ENCODE peak calls at places on chromosomes 11 and 22, in nine cellular contexts. X is IMR-90, S is SK-N-SH, W is fibroblast of lung, Q is HCT116, B is H9, U is astrocyte, M is neuronal stem cell, L is PC-3. C is an unnamed sample.

GRCh38 chr11:116379185-116379828 is 393.5 kb downstream of the BUD13 start:
- DNase-seq in X (peak; percentile 14), S (no peak), W (peak; percentile 5), Q (no peak), B (peak; percentile 43), U (no peak), M (peak; percentile 66), L (peak; percentile 31), C (no peak)

GRCh38 chr11:17077240-17077519 is 287 bp downstream of the RPS13 start:
- DNase-seq in X (no peak), S (no peak), W (no peak), Q (no peak), B (no peak), U (no peak), M (no peak), L (no peak), C (no peak)

GRCh38 chr11:73538381-73538872 is 59.5 kb downstream of the FAM168A start:
- DNase-seq in X (no peak), S (peak; percentile 55), W (no peak), Q (no peak), B (no peak), U (peak; percentile 24), M (peak; percentile 30), L (no peak), C (no peak)

GRCh38 chr11:43931717-43932039 is 10.8 kb upstream of the C11orf96 start:
- DNase-seq in X (no peak), S (no peak), W (no peak), Q (no peak), B (no peak), U (no peak), M (no peak), L (no peak), C (no peak)

GRCh38 chr11:69587454-69588081 is 53.4 kb upstream of the CCND1 start:
- DNase-seq in X (peak; percentile 81), S (no peak), W (no peak), Q (peak; percentile 23), B (no peak), U (peak; percentile 58), M (no peak), L (peak; percentile 90), C (peak; percentile 30)

GRCh38 chr11:65852508-65853248 is 5.3 kb downstream of the CFL1 start:
- DNase-seq in X (no peak), S (peak; percentile 36), W (no peak), Q (no peak), B (peak; percentile 31), U (no peak), M (no peak), L (no peak), C (no peak)

GRCh38 chr11:65555693-65556231 is 2.4 kb downstream of the LTBP3 start:
- DNase-seq in X (peak; percentile 88), S (peak; percentile 64), W (peak; percentile 82), Q (peak; percentile 71), B (no peak), U (peak; percentile 83), M (no peak), L (peak; percentile 96), C (no peak)

GRCh38 chr22:36807627-36808026 is 9.2 kb downstream of the PVALB start:
- DNase-seq in X (no peak), S (no peak), W (no peak), Q (no peak), B (no peak), U (no peak), M (no peak), L (no peak), C (no peak)

GRCh38 chr11:62770778-62771143 is 435 bp upstream of the TAF6L start:
- DNase-seq in X (no peak), S (peak; percentile 41), W (no peak), Q (no peak), B (peak; percentile 78), U (peak; percentile 16), M (no peak), L (no peak), C (no peak)

GRCh38 chr11:61814242-61814957 is 2.4 kb downstream of the FADS1 start:
- DNase-seq in X (no peak), S (peak; percentile 47), W (peak; percentile 40), Q (peak; percentile 67), B (peak; percentile 76), U (peak; percentile 28), M (no peak), L (peak; percentile 53), C (no peak)

GRCh38 chr11:66325140-66325754 is 8.4 kb upstream of the CD248 start:
- DNase-seq in X (no peak), S (peak; percentile 19), W (no peak), Q (no peak), B (no peak), U (no peak), M (no peak), L (no peak), C (no peak)

GRCh38 chr11:70333206-70333605 is 62.7 kb downstream of the PPFIA1 start:
- DNase-seq in X (peak; percentile 97), S (no peak), W (peak; percentile 92), Q (no peak), B (no peak), U (peak; percentile 22), M (no peak), L (no peak), C (no peak)

GRCh38 chr11:61104963-61105362 is 2.7 kb downstream of the CD5 start:
- DNase-seq in X (no peak), S (no peak), W (no peak), Q (no peak), B (no peak), U (no peak), M (no peak), L (no peak), C (no peak)

GRCh38 chr11:130699561-130699960 is 216.7 kb downstream of the SNX19 start:
- DNase-seq in X (no peak), S (no peak), W (no peak), Q (no peak), B (no peak), U (no peak), M (no peak), L (no peak), C (no peak)

GRCh38 chr11:70522613-70523311 is 124.4 kb downstream of the CTTN start:
- DNase-seq in X (no peak), S (peak; percentile 37), W (no peak), Q (no peak), B (peak; percentile 35), U (no peak), M (peak; percentile 24), L (no peak), C (no peak)

GRCh38 chr11:123033895-123034294 is 28.0 kb downstream of the HSPA8 start:
- DNase-seq in X (no peak), S (no peak), W (no peak), Q (no peak), B (peak; percentile 39), U (no peak), M (no peak), L (no peak), C (no peak)
- H2AFZ ChIP-seq in X (no peak overlapping the region), S (no peak overlapping the region), W (no peak overlapping the region), Q (no peak overlapping the region), B (no peak overlapping the region), U (no peak overlapping the region), M (no peak overlapping the region), L (no peak overlapping the region), C (no peak overlapping the region)

GRCh38 chr22:47206185-47206584 is 443.7 kb downstream of the TBC1D22A start:
- DNase-seq in X (no peak), S (no peak), W (no peak), Q (no peak), B (no peak), U (no peak), M (no peak), L (no peak), C (no peak)

GRCh38 chr22:47205562-47205961 is 443.1 kb downstream of the TBC1D22A start:
- DNase-seq in X (no peak), S (no peak), W (no peak), Q (no peak), B (no peak), U (no peak), M (no peak), L (no peak), C (no peak)

GRCh38 chr22:47207846-47208554 is 445.6 kb downstream of the TBC1D22A start:
- DNase-seq in X (no peak), S (no peak), W (no peak), Q (no peak), B (no peak), U (no peak), M (no peak), L (no peak), C (no peak)

GRCh38 chr22:47207387-47207786 is 444.9 kb downstream of the TBC1D22A start:
- DNase-seq in X (no peak), S (no peak), W (no peak), Q (no peak), B (no peak), U (no peak), M (no peak), L (no peak), C (no peak)

GRCh38 chr22:47206819-47207218 is 444.4 kb downstream of the TBC1D22A start:
- DNase-seq in X (no peak), S (no peak), W (no peak), Q (no peak), B (no peak), U (no peak), M (no peak), L (no peak), C (no peak)
- H3K9me3 ChIP-seq in X (peaks cover 3% of the 10 kb centered on the region), S (no peaks in the 10 kb centered on the region), W (no peaks in the 10 kb centered on the region), Q (no peaks in the 10 kb centered on the region), B (peaks cover 64% of the 10 kb centered on the region), U (peaks cover 3% of the 10 kb centered on the region), M (peaks cover 2% of the 10 kb centered on the region), L (no peaks in the 10 kb centered on the region), C (peaks cover 2% of the 10 kb centered on the region)

GRCh38 chr22:37820350-37820749 is 2.8 kb upstream of the GALR3 start:
- DNase-seq in X (no peak), S (no peak), W (no peak), Q (no peak), B (no peak), U (no peak), M (no peak), L (no peak), C (no peak)

GRCh38 chr22:37824674-37825641 is 1.8 kb downstream of the GALR3 start:
- DNase-seq in X (no peak), S (peak; percentile 71), W (no peak), Q (no peak), B (peak; percentile 63), U (peak; percentile 29), M (no peak), L (no peak), C (no peak)

GRCh38 chr22:37822079-37822833 is 926 bp upstream of the GALR3 start:
- DNase-seq in X (no peak), S (no peak), W (no peak), Q (no peak), B (peak; percentile 81), U (no peak), M (no peak), L (no peak), C (no peak)

GRCh38 chr22:37827056-37827455 is 3.9 kb downstream of the GALR3 start:
- DNase-seq in X (no peak), S (no peak), W (no peak), Q (no peak), B (no peak), U (no peak), M (no peak), L (no peak), C (no peak)

GRCh38 chr22:37823134-37823985 is at the start of gene GALR3:
- DNase-seq in X (no peak), S (no peak), W (no peak), Q (no peak), B (no peak), U (no peak), M (no peak), L (no peak), C (no peak)
- H2AFZ ChIP-seq in X (no peak within 1 kb of the TSS), S (no peak within 1 kb of the TSS), W (no peak within 1 kb of the TSS), Q (no peak within 1 kb of the TSS), B (no peak within 1 kb of the TSS), U (no peak within 1 kb of the TSS), M (peak within 1 kb of the TSS; percentile 90), L (no peak within 1 kb of the TSS), C (no peak within 1 kb of the TSS)

GRCh38 chr22:48224332-48224731 is 1461.9 kb downstream of the TBC1D22A start:
- DNase-seq in X (no peak), S (no peak), W (no peak), Q (no peak), B (no peak), U (no peak), M (no peak), L (no peak), C (no peak)
- H3K9me3 ChIP-seq in X (peaks cover 50% of the 10 kb centered on the region), S (no peaks in the 10 kb centered on the region), W (no peaks in the 10 kb centered on the region), Q (peaks cover 4% of the 10 kb centered on the region), B (no peaks in the 10 kb centered on the region), U (peaks cover 18% of the 10 kb centered on the region), M (no peaks in the 10 kb centered on the region), L (no peaks in the 10 kb centered on the region), C (peaks cover 8% of the 10 kb centered on the region)